ENCODE peak calls at places on chromosome 10, in four cellular contexts. K, H, W and E are unnamed samples.

GRCh38 chr10:22427101-22427500 is 81.8 kb downstream of the SPAG6 start:
- DNase-seq in K (no peak), H (no peak), W (no peak), E (peak; percentile 55)

GRCh38 chr10:49601857-49602256 is 8.3 kb upstream of the SLC18A3 start:
- DNase-seq in K (no peak), H (no peak), W (no peak), E (no peak)

GRCh38 chr10:103443475-103444185 is 8.5 kb downstream of the CALHM2 start:
- DNase-seq in K (no peak), H (no peak), W (no peak), E (no peak)

GRCh38 chr10:28981007-28981406 is 303.7 kb downstream of the BAMBI start:
- DNase-seq in K (no peak), H (no peak), W (no peak), E (no peak)

GRCh38 chr10:75532253-75532924 is 101.0 kb downstream of the LRMDA start:
- DNase-seq in K (no peak), H (no peak), W (no peak), E (peak; percentile 80)

GRCh38 chr10:11793762-11794479 is 29.2 kb upstream of the PROSER2 start:
- DNase-seq in K (no peak), H (no peak), W (no peak), E (peak; percentile 92)

GRCh38 chr10:70809011-70809611 is 6.6 kb upstream of the SGPL1 start:
- DNase-seq in K (no peak), H (no peak), W (no peak), E (no peak)

GRCh38 chr10:80137031-80137712 is 4.6 kb downstream of the PLAC9 start:
- DNase-seq in K (peak; percentile 69), H (no peak), W (no peak), E (no peak)

GRCh38 chr10:31142026-31142425 is 110.4 kb upstream of the ZNF438 start:
- DNase-seq in K (no peak), H (no peak), W (no peak), E (no peak)

GRCh38 chr10:598415-599170 is 90.9 kb downstream of the DIP2C start:
- DNase-seq in K (no peak), H (no peak), W (no peak), E (peak; percentile 96)

GRCh38 chr10:65358565-65358964 is 1567.3 kb upstream of the LRRTM3 start:
- DNase-seq in K (no peak), H (no peak), W (no peak), E (peak; percentile 4)
- TF ChIP-seq CTCF in K (no peak), H (no peak), W (no peak), E (peak; percentile 95)

GRCh38 chr10:5622586-5622985 is 43.8 kb downstream of the ASB13 start:
- DNase-seq in K (no peak), H (no peak), W (no peak), E (no peak)

GRCh38 chr10:5622186-5622585 is 44.2 kb downstream of the ASB13 start:
- DNase-seq in K (no peak), H (no peak), W (no peak), E (no peak)

GRCh38 chr10:5620966-5621365 is 45.4 kb downstream of the ASB13 start:
- DNase-seq in K (no peak), H (no peak), W (no peak), E (no peak)

GRCh38 chr10:5624701-5625100 is 41.7 kb downstream of the ASB13 start:
- DNase-seq in K (no peak), H (no peak), W (no peak), E (no peak)

DNA sequence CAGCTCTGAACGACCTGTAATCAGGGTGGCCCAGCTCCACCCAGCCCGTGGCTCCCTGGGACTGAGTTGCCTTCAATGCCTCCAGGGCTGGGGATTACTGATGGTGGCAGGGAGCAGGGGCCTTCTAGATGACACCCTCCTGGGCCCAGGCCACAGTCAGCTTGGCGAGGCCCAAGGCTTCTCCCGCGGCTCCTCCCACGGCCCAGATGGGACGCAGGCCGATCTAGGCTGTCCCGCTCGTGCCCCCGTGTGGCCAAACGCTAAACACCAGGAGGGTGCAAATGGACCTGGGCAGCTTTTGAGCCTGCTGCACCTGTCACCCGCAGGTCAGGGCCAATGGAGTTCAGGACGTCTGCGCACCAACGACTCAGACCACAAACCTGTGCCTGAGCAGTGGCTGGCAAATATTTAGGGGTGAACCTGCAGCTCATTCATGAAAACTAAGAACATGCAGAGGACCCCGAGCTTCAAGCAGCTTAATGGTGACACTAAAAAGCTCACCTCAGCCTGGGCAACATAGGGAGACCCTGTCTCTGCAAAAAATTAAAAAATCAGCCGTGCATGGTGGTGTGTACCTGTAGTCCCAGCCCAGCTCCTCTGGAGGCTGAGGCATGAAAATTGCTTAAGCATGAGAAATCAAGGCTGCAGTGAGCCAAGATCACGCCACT is 43.2 kb downstream of the ASB13 start:
- DNase-seq in K (peak; percentile 91), H (peak; percentile 80), W (peak; percentile 17), E (no peak)
- H3K4me3 ChIP-seq in K (no peak overlapping the region), H (no peak overlapping the region), W (no peak overlapping the region), E (no peak overlapping the region)

DNA sequence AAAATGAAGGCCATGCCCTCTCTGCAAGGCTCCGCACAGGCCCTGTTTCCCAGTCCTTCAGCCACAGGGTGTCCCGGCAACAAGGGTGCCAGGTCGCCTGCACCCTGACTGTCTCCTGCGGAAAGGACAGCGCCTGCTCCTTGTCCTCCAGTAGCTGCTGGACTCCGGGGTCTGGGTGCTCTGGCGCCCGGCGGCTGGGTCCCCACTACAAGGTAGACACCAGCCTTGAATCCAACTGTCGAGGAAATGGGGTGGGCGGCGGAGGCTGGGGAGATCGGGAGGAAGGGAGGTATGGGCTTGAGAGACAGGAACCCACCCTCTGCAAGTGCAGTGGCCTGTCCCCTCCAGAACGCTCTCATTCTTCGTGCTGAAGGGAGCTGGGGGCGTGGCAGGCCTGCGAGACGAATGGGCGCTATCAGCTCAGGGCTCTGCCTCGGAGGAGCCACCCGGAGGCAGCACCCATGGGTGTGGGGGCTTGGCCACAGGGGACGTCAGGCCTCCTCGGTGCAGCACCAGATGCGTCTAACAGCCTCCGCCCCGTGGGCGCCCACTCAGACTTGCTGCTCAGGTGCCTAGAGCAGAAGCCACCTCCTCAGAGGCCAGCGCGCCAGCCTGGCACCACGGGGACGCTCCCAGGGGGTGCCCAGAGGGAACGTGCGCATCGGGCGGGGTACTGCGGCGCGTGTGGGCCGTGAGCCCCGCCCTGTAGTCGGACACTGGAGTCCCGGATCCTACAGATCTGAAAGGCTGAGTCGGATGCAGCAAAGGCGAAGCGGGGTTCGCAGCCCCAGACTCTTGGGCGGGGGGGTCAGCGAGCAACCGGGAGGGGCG is 15.6 kb downstream of the ADAM8 start:
- DNase-seq in K (peak; percentile 61), H (peak; percentile 41), W (no peak), E (no peak)
- TF ChIP-seq CTCF in K (no peak), H (no peak), W (no peak), E (no peak)

GRCh38 chr10:52479567-52479966 is 165.5 kb downstream of the DKK1 start:
- DNase-seq in K (no peak), H (no peak), W (no peak), E (no peak)

GRCh38 chr10:52474265-52474664 is 160.2 kb downstream of the DKK1 start:
- DNase-seq in K (no peak), H (no peak), W (no peak), E (no peak)

GRCh38 chr10:52472406-52473146 is 158.5 kb downstream of the DKK1 start:
- DNase-seq in K (no peak), H (no peak), W (no peak), E (peak; percentile 37)

GRCh38 chr10:52477305-52477704 is 163.2 kb downstream of the DKK1 start:
- DNase-seq in K (no peak), H (no peak), W (no peak), E (no peak)
- H3K4me3 ChIP-seq in K (no peak overlapping the region), H (no peak overlapping the region), W (no peak overlapping the region), E (no peak overlapping the region)